ENCODE peak calls at places on chromosomes 12 and 14, in six cellular contexts. Y, I, B, S, E and A are unnamed samples.

GRCh38 chr12:51482808-51483532 is 58.3 kb downstream of the SLC4A8 start:
- DNase-seq in Y (peak), I (no peak), B (no peak), S (no peak), E (no peak), A (no peak)

GRCh38 chr14:70640938-70641547 is 673 bp upstream of the TTC9 start:
- DNase-seq in Y (peak), I (peak), B (peak), S (peak), E (no peak), A (peak)

GRCh38 chr14:68548194-68549056 is 244.4 kb downstream of the ZFP36L1 start:
- DNase-seq in Y (peak), I (peak), B (peak), S (no peak), E (peak), A (peak)

GRCh38 chr12:27333311-27334009 is 824 bp downstream of the BMAL2 start:
- DNase-seq in Y (peak), I (peak), B (peak), S (no peak), E (no peak), A (no peak)

GRCh38 chr14:39015360-39015961 is 87.6 kb downstream of the SEC23A start:
- DNase-seq in Y (peak), I (no peak), B (no peak), S (no peak), E (peak), A (no peak)

GRCh38 chr12:49959570-49960473 is 1.9 kb upstream of the AQP5 start:
- DNase-seq in Y (no peak), I (no peak), B (peak), S (no peak), E (peak), A (no peak)

GRCh38 chr12:10154145-10154496 is 17.8 kb downstream of the OLR1 start:
- DNase-seq in Y (no peak), I (no peak), B (no peak), S (no peak), E (no peak), A (no peak)

GRCh38 chr14:97221572-97221971 is 424.4 kb downstream of the VRK1 start:
- DNase-seq in Y (no peak), I (no peak), B (no peak), S (no peak), E (no peak), A (no peak)